ENCODE peak calls at places on chromosomes 7 and 10, in six cellular contexts. One of them, this sample, is unnamed. For H3K4me1, the result is how much of the 10 kb centered on the place peaks cover.

GRCh38 chr7:102433319-102434038 is at the start of gene ORAI2:
- DNase-seq in GM12878: no peak
- DNase-seq in endodermal cell: peak
- DNase-seq in gastrocnemius medialis: peak
- DNase-seq in heart right ventricle: peak
- DNase-seq in left ventricle myocardium inferior: peak
- DNase-seq in this sample: peak

GRCh38 chr10:32189400-32190084 is 133.3 kb upstream of the KIF5B start:
- DNase-seq in GM12878: no peak
- DNase-seq in endodermal cell: peak
- DNase-seq in gastrocnemius medialis: no peak
- DNase-seq in heart right ventricle: no peak
- DNase-seq in left ventricle myocardium inferior: no peak
- DNase-seq in this sample: no peak

GRCh38 chr7:79612027-79612426 is 158.6 kb upstream of the MAGI2 start:
- DNase-seq in GM12878: no peak
- DNase-seq in endodermal cell: no peak
- DNase-seq in gastrocnemius medialis: no peak
- DNase-seq in heart right ventricle: no peak
- DNase-seq in left ventricle myocardium inferior: no peak
- DNase-seq in this sample: no peak

GRCh38 chr10:12566161-12567115 is 217.1 kb downstream of the CAMK1D start:
- DNase-seq in GM12878: no peak
- DNase-seq in endodermal cell: no peak
- DNase-seq in gastrocnemius medialis: no peak
- DNase-seq in heart right ventricle: peak
- DNase-seq in left ventricle myocardium inferior: peak
- DNase-seq in this sample: peak

GRCh38 chr7:94510582-94511456 is 1.2 kb downstream of the CASD1 start:
- DNase-seq in GM12878: no peak
- DNase-seq in endodermal cell: no peak
- DNase-seq in gastrocnemius medialis: peak
- DNase-seq in heart right ventricle: peak
- DNase-seq in left ventricle myocardium inferior: no peak
- DNase-seq in this sample: no peak

GRCh38 chr7:142384508-142384922 is 126.7 kb upstream of the PRSS58 start:
- DNase-seq in GM12878: no peak
- DNase-seq in endodermal cell: no peak
- DNase-seq in gastrocnemius medialis: no peak
- DNase-seq in heart right ventricle: no peak
- DNase-seq in left ventricle myocardium inferior: no peak
- DNase-seq in this sample: no peak

GRCh38 chr7:112497481-112497880 is 16.7 kb downstream of the LSMEM1 start:
- DNase-seq in GM12878: peak
- DNase-seq in endodermal cell: peak
- DNase-seq in gastrocnemius medialis: no peak
- DNase-seq in heart right ventricle: no peak
- DNase-seq in left ventricle myocardium inferior: no peak
- DNase-seq in this sample: no peak

GRCh38 chr10:93080350-93081046 is 6.8 kb downstream of the CYP26A1 start:
- DNase-seq in GM12878: no peak
- DNase-seq in endodermal cell: peak
- DNase-seq in gastrocnemius medialis: no peak
- DNase-seq in heart right ventricle: peak
- DNase-seq in left ventricle myocardium inferior: peak
- DNase-seq in this sample: peak

GRCh38 chr10:114044251-114045070 is 795 bp downstream of the ADRB1 start:
- DNase-seq in GM12878: no peak
- DNase-seq in endodermal cell: peak
- DNase-seq in gastrocnemius medialis: no peak
- DNase-seq in heart right ventricle: no peak
- DNase-seq in left ventricle myocardium inferior: peak
- DNase-seq in this sample: no peak

GRCh38 chr7:47807756-47808155 is 140.5 kb downstream of the PKD1L1 start:
- DNase-seq in GM12878: no peak
- DNase-seq in endodermal cell: peak
- DNase-seq in gastrocnemius medialis: no peak
- DNase-seq in heart right ventricle: no peak
- DNase-seq in left ventricle myocardium inferior: no peak
- DNase-seq in this sample: no peak

GRCh38 chr7:70259497-70259896 is 661.2 kb downstream of the AUTS2 start:
- DNase-seq in GM12878: no peak
- DNase-seq in endodermal cell: no peak
- DNase-seq in gastrocnemius medialis: no peak
- DNase-seq in heart right ventricle: no peak
- DNase-seq in left ventricle myocardium inferior: peak
- DNase-seq in this sample: no peak

GRCh38 chr7:66379761-66380160 is 174.6 kb downstream of the TPST1 start:
- DNase-seq in GM12878: no peak
- DNase-seq in endodermal cell: no peak
- DNase-seq in gastrocnemius medialis: no peak
- DNase-seq in heart right ventricle: no peak
- DNase-seq in left ventricle myocardium inferior: no peak
- DNase-seq in this sample: no peak

GRCh38 chr7:125511310-125511709 is 581.7 kb upstream of the POT1 start:
- DNase-seq in GM12878: no peak
- DNase-seq in endodermal cell: no peak
- DNase-seq in gastrocnemius medialis: no peak
- DNase-seq in heart right ventricle: no peak
- DNase-seq in left ventricle myocardium inferior: no peak
- DNase-seq in this sample: no peak

GRCh38 chr10:91689731-91690168 is 56.9 kb upstream of the PPP1R3C start:
- DNase-seq in GM12878: no peak
- DNase-seq in endodermal cell: no peak
- DNase-seq in gastrocnemius medialis: peak
- DNase-seq in heart right ventricle: peak
- DNase-seq in left ventricle myocardium inferior: peak
- DNase-seq in this sample: no peak

GRCh38 chr7:92415225-92415624 is 32.1 kb upstream of the GATAD1 start:
- DNase-seq in GM12878: no peak
- DNase-seq in endodermal cell: no peak
- DNase-seq in gastrocnemius medialis: no peak
- DNase-seq in heart right ventricle: no peak
- DNase-seq in left ventricle myocardium inferior: no peak
- DNase-seq in this sample: no peak

GRCh38 chr10:1942478-1942877 is 205.2 kb upstream of the ADARB2 start:
- DNase-seq in GM12878: peak
- DNase-seq in endodermal cell: no peak
- DNase-seq in gastrocnemius medialis: no peak
- DNase-seq in heart right ventricle: no peak
- DNase-seq in left ventricle myocardium inferior: no peak
- DNase-seq in this sample: no peak

GRCh38 chr10:119305860-119306513 is 98.6 kb downstream of the GRK5 start:
- DNase-seq in GM12878: peak
- DNase-seq in endodermal cell: no peak
- DNase-seq in gastrocnemius medialis: peak
- DNase-seq in heart right ventricle: peak
- DNase-seq in left ventricle myocardium inferior: no peak
- DNase-seq in this sample: peak

GRCh38 chr7:129188892-129189660 is 643 bp downstream of the SMO start:
- DNase-seq in GM12878: no peak
- DNase-seq in endodermal cell: peak
- DNase-seq in gastrocnemius medialis: no peak
- DNase-seq in heart right ventricle: no peak
- DNase-seq in left ventricle myocardium inferior: no peak
- DNase-seq in this sample: no peak

GRCh38 chr10:110704070-110704469 is 59.9 kb downstream of the RBM20 start:
- DNase-seq in GM12878: no peak
- DNase-seq in endodermal cell: no peak
- DNase-seq in gastrocnemius medialis: no peak
- DNase-seq in heart right ventricle: no peak
- DNase-seq in left ventricle myocardium inferior: no peak
- DNase-seq in this sample: no peak

GRCh38 chr7:83852136-83852535 is 203.2 kb upstream of the SEMA3E start:
- DNase-seq in GM12878: no peak
- DNase-seq in endodermal cell: no peak
- DNase-seq in gastrocnemius medialis: no peak
- DNase-seq in heart right ventricle: no peak
- DNase-seq in left ventricle myocardium inferior: no peak
- DNase-seq in this sample: no peak

GRCh38 chr10:5648494-5649457 is 17.6 kb downstream of the ASB13 start:
- DNase-seq in GM12878: no peak
- DNase-seq in endodermal cell: peak
- DNase-seq in gastrocnemius medialis: no peak
- DNase-seq in heart right ventricle: no peak
- DNase-seq in left ventricle myocardium inferior: no peak
- DNase-seq in this sample: no peak

GRCh38 chr7:129517931-129518330 is 15.6 kb downstream of the SMKR1 start:
- DNase-seq in GM12878: no peak
- DNase-seq in endodermal cell: no peak
- DNase-seq in gastrocnemius medialis: no peak
- DNase-seq in heart right ventricle: no peak
- DNase-seq in left ventricle myocardium inferior: no peak
- DNase-seq in this sample: no peak

GRCh38 chr7:24870766-24871165 is 109.2 kb downstream of the OSBPL3 start:
- DNase-seq in GM12878: no peak
- DNase-seq in endodermal cell: no peak
- DNase-seq in gastrocnemius medialis: no peak
- DNase-seq in heart right ventricle: no peak
- DNase-seq in left ventricle myocardium inferior: no peak
- DNase-seq in this sample: no peak

GRCh38 chr7:100088621-100089457 is at the start of gene COPS6:
- DNase-seq in GM12878: no peak
- DNase-seq in endodermal cell: peak
- DNase-seq in gastrocnemius medialis: peak
- DNase-seq in heart right ventricle: peak
- DNase-seq in left ventricle myocardium inferior: peak
- DNase-seq in this sample: peak

GRCh38 chr10:132058111-132058745 is 7.5 kb upstream of the JAKMIP3 start:
- DNase-seq in GM12878: no peak
- DNase-seq in endodermal cell: no peak
- DNase-seq in gastrocnemius medialis: no peak
- DNase-seq in heart right ventricle: no peak
- DNase-seq in left ventricle myocardium inferior: no peak
- DNase-seq in this sample: no peak

GRCh38 chr7:78828317-78828716 is 625.1 kb downstream of the MAGI2 start:
- DNase-seq in GM12878: no peak
- DNase-seq in endodermal cell: no peak
- DNase-seq in gastrocnemius medialis: no peak
- DNase-seq in heart right ventricle: no peak
- DNase-seq in left ventricle myocardium inferior: no peak
- DNase-seq in this sample: no peak

GRCh38 chr7:27141591-27142561 is 1.6 kb downstream of the HOXA5 start:
- DNase-seq in GM12878: no peak
- DNase-seq in endodermal cell: peak
- DNase-seq in gastrocnemius medialis: no peak
- DNase-seq in heart right ventricle: no peak
- DNase-seq in left ventricle myocardium inferior: no peak
- DNase-seq in this sample: no peak
- TF ChIP-seq CTCF in GM12878: no peak
- TF ChIP-seq CTCF in endodermal cell: peak
- TF ChIP-seq CTCF in gastrocnemius medialis: no peak
- TF ChIP-seq CTCF in heart right ventricle: no peak
- TF ChIP-seq CTCF in left ventricle myocardium inferior: no peak
- TF ChIP-seq CTCF in this sample: no peak

DNA sequence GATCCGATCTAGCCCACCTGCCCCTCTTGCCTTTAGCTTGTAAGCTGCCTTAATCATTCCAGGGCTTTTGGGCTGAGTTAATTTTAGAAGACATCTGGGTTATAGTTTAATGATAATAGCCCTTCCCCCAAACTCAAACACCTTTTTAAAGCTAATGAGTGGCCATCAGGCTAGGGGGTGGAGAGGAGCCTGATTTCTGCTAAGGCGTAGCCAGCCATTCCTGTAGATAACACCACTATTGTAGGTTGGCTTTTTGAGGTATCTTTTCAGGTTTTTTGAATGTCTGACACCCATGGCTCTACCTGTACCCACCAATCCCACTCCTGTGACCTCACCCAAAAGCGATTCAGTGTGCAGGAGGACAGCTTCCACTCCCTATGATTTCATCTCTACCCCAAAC is 7.6 kb upstream of the SYPL1 start:
- DNase-seq in GM12878: no peak
- DNase-seq in endodermal cell: peak
- DNase-seq in gastrocnemius medialis: no peak
- DNase-seq in heart right ventricle: no peak
- DNase-seq in left ventricle myocardium inferior: no peak
- DNase-seq in this sample: no peak
- H3K27ac ChIP-seq in GM12878: no peak
- H3K27ac ChIP-seq in endodermal cell: no peak
- H3K27ac ChIP-seq in gastrocnemius medialis: peak
- H3K27ac ChIP-seq in heart right ventricle: no peak
- H3K27ac ChIP-seq in left ventricle myocardium inferior: peak
- H3K27ac ChIP-seq in this sample: peak

DNA sequence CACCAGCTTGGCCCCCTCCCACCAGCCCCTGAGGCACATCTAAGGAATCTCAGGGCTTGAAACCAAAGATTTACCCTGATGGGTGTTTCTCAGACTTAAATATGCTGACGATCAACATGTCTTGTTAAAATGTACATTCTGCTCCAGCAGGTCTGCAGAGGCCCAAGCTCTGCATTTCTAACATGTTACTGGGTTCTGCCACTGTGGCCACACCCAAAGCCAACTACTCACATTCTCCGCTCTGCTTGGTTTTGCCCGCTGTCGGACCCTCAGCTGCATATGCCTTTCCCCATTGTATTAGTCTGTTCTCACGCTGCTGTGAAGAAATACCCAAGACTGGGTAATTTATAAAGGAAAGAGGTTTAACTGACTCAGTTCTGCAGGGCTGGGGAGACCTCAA is 8.8 kb downstream of the PIP4K2A start:
- DNase-seq in GM12878: no peak
- DNase-seq in endodermal cell: no peak
- DNase-seq in gastrocnemius medialis: no peak
- DNase-seq in heart right ventricle: no peak
- DNase-seq in left ventricle myocardium inferior: no peak
- DNase-seq in this sample: no peak
- H3K4me1 ChIP-seq in GM12878: half or more
- H3K4me1 ChIP-seq in endodermal cell: under half
- H3K4me1 ChIP-seq in gastrocnemius medialis: under half
- H3K4me1 ChIP-seq in heart right ventricle: under half
- H3K4me1 ChIP-seq in left ventricle myocardium inferior: under half
- H3K4me1 ChIP-seq in this sample: under half

GRCh38 chr7:121099572-121099971 is 111.1 kb downstream of the CPED1 start:
- DNase-seq in GM12878: no peak
- DNase-seq in endodermal cell: peak
- DNase-seq in gastrocnemius medialis: no peak
- DNase-seq in heart right ventricle: no peak
- DNase-seq in left ventricle myocardium inferior: no peak
- DNase-seq in this sample: no peak
- TF ChIP-seq CTCF in GM12878: peak
- TF ChIP-seq CTCF in endodermal cell: peak
- TF ChIP-seq CTCF in gastrocnemius medialis: no peak
- TF ChIP-seq CTCF in heart right ventricle: no peak
- TF ChIP-seq CTCF in left ventricle myocardium inferior: no peak
- TF ChIP-seq CTCF in this sample: no peak